ENCODE peak calls at places on chromosomes 13 and 19, in four cellular contexts. One of them, this sample, is unnamed. For H3K4me1, the result is how much of the 10 kb centered on the place peaks cover.

GRCh38 chr19:58093071-58093470 is 5.0 kb downstream of the ZSCAN18 start:
- DNase-seq in spleen: no peak
- DNase-seq in breast epithelium: no peak
- DNase-seq in IMR-90: no peak
- DNase-seq in this sample: no peak

GRCh38 chr13:45545686-45546409 is 69.7 kb downstream of the ERICH6B start:
- DNase-seq in IMR-90: no peak
- DNase-seq in breast epithelium: no peak
- DNase-seq in spleen: no peak
- DNase-seq in this sample: no peak

GRCh38 chr19:36245210-36246005 is 30.5 kb downstream of the ZNF146 start:
- DNase-seq in breast epithelium: no peak
- DNase-seq in spleen: no peak
- DNase-seq in IMR-90: no peak
- DNase-seq in this sample: no peak

GRCh38 chr19:7529246-7529600 is 6.3 kb upstream of the PNPLA6 start:
- DNase-seq in spleen: no peak
- DNase-seq in IMR-90: no peak
- DNase-seq in breast epithelium: no peak
- DNase-seq in this sample: no peak

GRCh38 chr19:6613711-6614110 is 22.8 kb upstream of the CD70 start:
- DNase-seq in IMR-90: no peak
- DNase-seq in breast epithelium: no peak
- DNase-seq in spleen: no peak
- DNase-seq in this sample: no peak

GRCh38 chr13:35964764-35965163 is 166.4 kb downstream of the DCLK1 start:
- DNase-seq in breast epithelium: no peak
- DNase-seq in spleen: no peak
- DNase-seq in IMR-90: peak
- DNase-seq in this sample: no peak

GRCh38 chr19:6056282-6056741 is 54.0 kb downstream of the RFX2 start:
- DNase-seq in breast epithelium: peak
- DNase-seq in IMR-90: no peak
- DNase-seq in spleen: no peak
- DNase-seq in this sample: no peak

GRCh38 chr19:58558066-58558622 is at the start of gene UBE2M:
- DNase-seq in breast epithelium: no peak
- DNase-seq in IMR-90: no peak
- DNase-seq in spleen: peak
- DNase-seq in this sample: no peak

GRCh38 chr19:30667746-30668145 is 295.6 kb downstream of the ZNF536 start:
- DNase-seq in spleen: no peak
- DNase-seq in IMR-90: no peak
- DNase-seq in breast epithelium: no peak
- DNase-seq in this sample: no peak

GRCh38 chr13:80037505-80037888 is 303.4 kb downstream of the SPRY2 start:
- DNase-seq in spleen: no peak
- DNase-seq in breast epithelium: no peak
- DNase-seq in IMR-90: peak
- DNase-seq in this sample: no peak

GRCh38 chr19:40717880-40718773 is 1.2 kb downstream of the ITPKC start:
- DNase-seq in spleen: peak
- DNase-seq in IMR-90: peak
- DNase-seq in breast epithelium: peak
- DNase-seq in this sample: no peak

GRCh38 chr13:76820759-76821158 is 65.4 kb downstream of the KCTD12 start:
- DNase-seq in breast epithelium: no peak
- DNase-seq in IMR-90: no peak
- DNase-seq in spleen: no peak
- DNase-seq in this sample: no peak

GRCh38 chr13:104773775-104774174 is 1707.6 kb upstream of the SLC10A2 start:
- DNase-seq in spleen: no peak
- DNase-seq in breast epithelium: no peak
- DNase-seq in IMR-90: peak
- DNase-seq in this sample: no peak

GRCh38 chr13:24086642-24087041 is 73.9 kb upstream of the SPATA13 start:
- DNase-seq in spleen: no peak
- DNase-seq in breast epithelium: no peak
- DNase-seq in IMR-90: no peak
- DNase-seq in this sample: no peak

GRCh38 chr19:42271861-42272534 is 2.9 kb downstream of the CIC start:
- DNase-seq in IMR-90: no peak
- DNase-seq in breast epithelium: no peak
- DNase-seq in spleen: peak
- DNase-seq in this sample: no peak

GRCh38 chr13:48400820-48401219 is 12.1 kb downstream of the LPAR6 start:
- DNase-seq in spleen: no peak
- DNase-seq in IMR-90: peak
- DNase-seq in breast epithelium: no peak
- DNase-seq in this sample: no peak

GRCh38 chr13:70568571-70568970 is 460.3 kb upstream of the KLHL1 start:
- DNase-seq in IMR-90: peak
- DNase-seq in spleen: no peak
- DNase-seq in breast epithelium: no peak
- DNase-seq in this sample: no peak

GRCh38 chr13:107192289-107192688 is 624.4 kb upstream of the ARGLU1 start:
- DNase-seq in breast epithelium: no peak
- DNase-seq in spleen: no peak
- DNase-seq in IMR-90: peak
- DNase-seq in this sample: no peak

GRCh38 chr13:109764474-109765292 is 21.7 kb downstream of the IRS2 start:
- DNase-seq in spleen: no peak
- DNase-seq in IMR-90: peak
- DNase-seq in breast epithelium: no peak
- DNase-seq in this sample: no peak

GRCh38 chr13:27339299-27339698 is 68.7 kb downstream of the RASL11A start:
- DNase-seq in IMR-90: peak
- DNase-seq in spleen: no peak
- DNase-seq in breast epithelium: no peak
- DNase-seq in this sample: no peak

GRCh38 chr13:47798194-47798593 is 202.9 kb downstream of the SUCLA2 start:
- DNase-seq in IMR-90: no peak
- DNase-seq in breast epithelium: no peak
- DNase-seq in spleen: no peak
- DNase-seq in this sample: no peak

GRCh38 chr13:28356506-28357064 is 138.3 kb downstream of the FLT1 start:
- DNase-seq in breast epithelium: no peak
- DNase-seq in IMR-90: no peak
- DNase-seq in spleen: no peak
- DNase-seq in this sample: no peak

GRCh38 chr19:45057444-45057843 is 18.6 kb downstream of the CLASRP start:
- DNase-seq in spleen: no peak
- DNase-seq in IMR-90: no peak
- DNase-seq in breast epithelium: no peak
- DNase-seq in this sample: no peak

GRCh38 chr13:109572389-109572788 is 214.0 kb downstream of the IRS2 start:
- DNase-seq in spleen: no peak
- DNase-seq in breast epithelium: no peak
- DNase-seq in IMR-90: no peak
- DNase-seq in this sample: no peak

GRCh38 chr13:78881054-78881453 is 222.1 kb upstream of the OBI1 start:
- DNase-seq in spleen: no peak
- DNase-seq in breast epithelium: no peak
- DNase-seq in IMR-90: no peak
- DNase-seq in this sample: no peak

GRCh38 chr13:113532156-113532806 is 41.8 kb upstream of the DCUN1D2 start:
- DNase-seq in breast epithelium: peak
- DNase-seq in IMR-90: peak
- DNase-seq in spleen: peak
- DNase-seq in this sample: no peak

GRCh38 chr19:14979498-14980255 is at the start of gene SLC1A6:
- DNase-seq in breast epithelium: no peak
- DNase-seq in spleen: no peak
- DNase-seq in IMR-90: no peak
- DNase-seq in this sample: no peak

GRCh38 chr19:46759817-46760333 is 13.6 kb upstream of the STRN4 start:
- DNase-seq in spleen: no peak
- DNase-seq in IMR-90: peak
- DNase-seq in breast epithelium: no peak
- DNase-seq in this sample: no peak

GRCh38 chr13:94641432-94641941 is 39.8 kb downstream of the GPR180 start:
- DNase-seq in IMR-90: peak
- DNase-seq in spleen: no peak
- DNase-seq in breast epithelium: no peak
- DNase-seq in this sample: no peak

GRCh38 chr19:51185069-51185867 is 39.6 kb upstream of the CD33 start:
- DNase-seq in spleen: peak
- DNase-seq in breast epithelium: no peak
- DNase-seq in IMR-90: no peak
- DNase-seq in this sample: no peak

GRCh38 chr19:57583521-57584416 is at the start of gene ZIK1:
- DNase-seq in breast epithelium: peak
- DNase-seq in IMR-90: peak
- DNase-seq in spleen: peak
- DNase-seq in this sample: peak

GRCh38 chr19:5046339-5047039 is 77.6 kb downstream of the KDM4B start:
- DNase-seq in breast epithelium: peak
- DNase-seq in spleen: peak
- DNase-seq in IMR-90: peak
- DNase-seq in this sample: no peak

GRCh38 chr19:39237200-39238184 is 7.3 kb downstream of the IFNL3 start:
- DNase-seq in IMR-90: no peak
- DNase-seq in spleen: peak
- DNase-seq in breast epithelium: peak
- DNase-seq in this sample: no peak

GRCh38 chr13:113209880-113210421 is 538 bp downstream of the CUL4A start:
- DNase-seq in IMR-90: peak
- DNase-seq in breast epithelium: no peak
- DNase-seq in spleen: peak
- DNase-seq in this sample: no peak

GRCh38 chr19:5691930-5692784 is 2.1 kb downstream of the RPL36 start:
- DNase-seq in spleen: peak
- DNase-seq in IMR-90: peak
- DNase-seq in breast epithelium: no peak
- DNase-seq in this sample: no peak

GRCh38 chr13:96104516-96104915 is 14.6 kb downstream of the HS6ST3 start:
- DNase-seq in spleen: no peak
- DNase-seq in IMR-90: no peak
- DNase-seq in breast epithelium: no peak
- DNase-seq in this sample: no peak

GRCh38 chr13:60351326-60351725 is 45.7 kb upstream of the TDRD3 start:
- DNase-seq in IMR-90: peak
- DNase-seq in breast epithelium: no peak
- DNase-seq in spleen: no peak
- DNase-seq in this sample: no peak

GRCh38 chr13:24654741-24655140 is 25.5 kb upstream of the ATP12A start:
- DNase-seq in spleen: no peak
- DNase-seq in IMR-90: peak
- DNase-seq in breast epithelium: no peak
- DNase-seq in this sample: no peak

GRCh38 chr19:48966541-48967345 is 1.6 kb downstream of the FTL start:
- DNase-seq in breast epithelium: no peak
- DNase-seq in IMR-90: no peak
- DNase-seq in spleen: peak
- DNase-seq in this sample: no peak
- TF ChIP-seq POLR2A in breast epithelium: no peak
- TF ChIP-seq POLR2A in IMR-90: no peak
- TF ChIP-seq POLR2A in spleen: no peak
- TF ChIP-seq POLR2A in this sample: no peak

DNA sequence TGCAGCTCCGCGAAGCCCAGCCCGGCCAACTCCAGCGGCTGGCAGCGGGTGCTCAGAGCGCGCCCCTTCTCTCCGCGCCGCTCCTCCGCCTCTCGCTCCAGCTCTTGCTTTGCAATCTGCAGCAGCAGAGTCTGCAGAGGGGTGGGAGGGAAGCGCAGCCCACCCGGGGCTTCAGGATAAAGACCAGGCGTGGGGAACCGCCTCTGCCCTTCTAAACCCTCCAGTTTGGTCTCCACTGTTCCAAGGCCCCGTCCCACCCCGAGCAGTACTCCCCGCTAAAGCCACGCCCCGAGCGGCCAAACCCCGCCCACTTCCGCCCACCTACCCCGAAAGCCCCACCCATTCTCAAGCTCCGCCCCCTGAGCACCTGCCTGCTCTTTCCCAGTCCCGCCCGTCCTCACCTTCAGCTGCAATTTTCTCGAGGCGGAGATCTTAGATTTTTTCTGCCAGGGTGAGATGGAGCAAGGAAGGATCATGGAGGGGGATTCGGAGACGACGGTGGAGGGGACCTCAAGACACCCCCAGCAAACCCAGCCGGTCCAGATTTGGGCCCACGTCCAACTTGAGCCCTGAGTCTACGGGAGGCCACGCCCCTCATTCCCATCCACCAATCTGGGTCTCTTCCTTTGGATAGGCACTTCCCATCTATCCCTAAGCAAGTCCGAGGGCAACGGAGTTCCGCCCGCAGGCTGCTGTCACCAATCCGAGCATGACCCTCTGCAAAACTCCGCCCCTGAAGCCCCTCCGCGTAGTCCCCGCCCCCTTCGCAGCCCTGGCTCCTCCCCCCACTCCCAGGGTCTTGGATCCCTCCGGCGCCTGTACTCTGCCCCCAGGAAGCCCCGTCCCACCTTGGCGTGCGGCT is 1.1 kb downstream of the TNNI3 start:
- DNase-seq in breast epithelium: no peak
- DNase-seq in spleen: no peak
- DNase-seq in IMR-90: peak
- DNase-seq in this sample: no peak
- H3K4me1 ChIP-seq in breast epithelium: under half
- H3K4me1 ChIP-seq in spleen: under half
- H3K4me1 ChIP-seq in IMR-90: under half
- H3K4me1 ChIP-seq in this sample: under half

GRCh38 chr13:40206241-40207109 is 460.0 kb downstream of the FOXO1 start:
- DNase-seq in breast epithelium: no peak
- DNase-seq in IMR-90: peak
- DNase-seq in spleen: no peak
- DNase-seq in this sample: no peak
- TF ChIP-seq POLR2A in breast epithelium: no peak
- TF ChIP-seq POLR2A in IMR-90: no peak
- TF ChIP-seq POLR2A in spleen: no peak
- TF ChIP-seq POLR2A in this sample: no peak

GRCh38 chr13:98512774-98513327 is 64.1 kb downstream of the STK24 start:
- DNase-seq in IMR-90: no peak
- DNase-seq in breast epithelium: no peak
- DNase-seq in spleen: no peak
- DNase-seq in this sample: no peak

GRCh38 chr13:98511435-98511834 is 65.5 kb downstream of the STK24 start:
- DNase-seq in spleen: no peak
- DNase-seq in IMR-90: no peak
- DNase-seq in breast epithelium: no peak
- DNase-seq in this sample: no peak

GRCh38 chr13:98513837-98514236 is 63.1 kb downstream of the STK24 start:
- DNase-seq in spleen: no peak
- DNase-seq in breast epithelium: no peak
- DNase-seq in IMR-90: no peak
- DNase-seq in this sample: no peak

GRCh38 chr13:98515804-98516465 is 61.0 kb downstream of the STK24 start:
- DNase-seq in spleen: no peak
- DNase-seq in IMR-90: no peak
- DNase-seq in breast epithelium: no peak
- DNase-seq in this sample: no peak

GRCh38 chr13:98514268-98514667 is 62.6 kb downstream of the STK24 start:
- DNase-seq in IMR-90: no peak
- DNase-seq in spleen: no peak
- DNase-seq in breast epithelium: no peak
- DNase-seq in this sample: no peak
- H3K4me1 ChIP-seq in IMR-90: under half
- H3K4me1 ChIP-seq in spleen: under half
- H3K4me1 ChIP-seq in breast epithelium: under half
- H3K4me1 ChIP-seq in this sample: half or more

GRCh38 chr19:17865364-17866311 is 5.9 kb downstream of the RPL18A start:
- DNase-seq in spleen: no peak
- DNase-seq in breast epithelium: no peak
- DNase-seq in IMR-90: no peak
- DNase-seq in this sample: no peak
- TF ChIP-seq POLR2A in spleen: no peak
- TF ChIP-seq POLR2A in breast epithelium: no peak
- TF ChIP-seq POLR2A in IMR-90: peak
- TF ChIP-seq POLR2A in this sample: peak

This sample was measured in esophagus squamous epithelium.